ENCODE peak calls at places on chromosomes 12 and 14, in ten cellular contexts. O, P, R, C, L, K, J, H, M and A are unnamed samples.

GRCh38 chr14:89336338-89336737 is 80.7 kb downstream of the FOXN3 start:
- DNase-seq in O (no peak), P (no peak), R (no peak), C (no peak), L (peak; percentile 44), K (no peak), J (no peak), H (no peak), M (no peak), A (peak; percentile 23)

GRCh38 chr12:119334459-119335170 is at the start of gene CCDC60:
- DNase-seq in O (no peak), P (no peak), R (no peak), C (no peak), L (no peak), K (peak; percentile 22), J (no peak), H (no peak), M (no peak), A (no peak)

GRCh38 chr12:105077435-105077834 is 6.8 kb downstream of the ALDH1L2 start:
- DNase-seq in O (no peak), P (no peak), R (no peak), C (no peak), L (no peak), K (no peak), J (no peak), H (no peak), M (no peak), A (no peak)

GRCh38 chr12:107992870-107993451 is 136.1 kb upstream of the WSCD2 start:
- DNase-seq in O (no peak), P (no peak), R (peak; percentile 9), C (no peak), L (peak; percentile 69), K (peak; percentile 16), J (no peak), H (no peak), M (peak; percentile 18), A (peak; percentile 64)

GRCh38 chr14:99320105-99320572 is 48.1 kb upstream of the BCL11B start:
- DNase-seq in O (peak; percentile 14), P (peak; percentile 83), R (peak; percentile 78), C (no peak), L (peak; percentile 71), K (peak; percentile 36), J (peak; percentile 87), H (no peak), M (peak; percentile 8), A (peak; percentile 72)

GRCh38 chr12:91994208-91994797 is 151.3 kb downstream of the BTG1 start:
- DNase-seq in O (no peak), P (no peak), R (no peak), C (no peak), L (no peak), K (no peak), J (no peak), H (no peak), M (no peak), A (no peak)

GRCh38 chr12:47652491-47653234 is 53.2 kb downstream of the RPAP3 start:
- DNase-seq in O (no peak), P (no peak), R (no peak), C (no peak), L (peak; percentile 12), K (no peak), J (no peak), H (no peak), M (no peak), A (peak; percentile 41)

GRCh38 chr12:117105902-117106301 is 6.7 kb upstream of the TESC start:
- DNase-seq in O (peak; percentile 66), P (no peak), R (no peak), C (peak; percentile 6), L (no peak), K (no peak), J (no peak), H (no peak), M (no peak), A (no peak)

GRCh38 chr14:97299661-97300060 is 502.5 kb downstream of the VRK1 start:
- DNase-seq in O (no peak), P (no peak), R (no peak), C (no peak), L (no peak), K (no peak), J (no peak), H (no peak), M (no peak), A (no peak)

GRCh38 chr14:73245401-73246325 is 8.4 kb downstream of the PAPLN start:
- DNase-seq in O (no peak), P (peak; percentile 68), R (no peak), C (peak; percentile 70), L (no peak), K (peak; percentile 46), J (peak; percentile 95), H (no peak), M (no peak), A (peak; percentile 71)

GRCh38 chr12:80709811-80710726 is 2.6 kb downstream of the MYF6 start:
- DNase-seq in O (no peak), P (no peak), R (peak; percentile 15), C (no peak), L (peak; percentile 27), K (no peak), J (no peak), H (no peak), M (no peak), A (peak; percentile 25)

GRCh38 chr14:77965919-77966435 is 166.1 kb downstream of the ADCK1 start:
- DNase-seq in O (no peak), P (peak; percentile 53), R (no peak), C (no peak), L (peak; percentile 42), K (peak; percentile 19), J (peak; percentile 76), H (no peak), M (peak; percentile 8), A (peak; percentile 75)

GRCh38 chr14:72532686-72533454 is 361.0 kb downstream of the DPF3 start:
- DNase-seq in O (no peak), P (no peak), R (no peak), C (no peak), L (no peak), K (no peak), J (no peak), H (no peak), M (no peak), A (no peak)

GRCh38 chr12:115341442-115341841 is 657.5 kb upstream of the TBX3 start:
- DNase-seq in O (peak; percentile 75), P (no peak), R (peak; percentile 67), C (peak; percentile 84), L (peak; percentile 90), K (peak; percentile 57), J (no peak), H (peak; percentile 95), M (peak; percentile 100), A (no peak)

GRCh38 chr12:6426882-6427671 is 17.7 kb upstream of the CD27 start:
- DNase-seq in O (no peak), P (no peak), R (no peak), C (no peak), L (no peak), K (no peak), J (peak; percentile 92), H (no peak), M (no peak), A (peak; percentile 22)

GRCh38 chr12:114866331-114866730 is 182.4 kb upstream of the TBX3 start:
- DNase-seq in O (no peak), P (no peak), R (no peak), C (no peak), L (no peak), K (no peak), J (no peak), H (no peak), M (no peak), A (no peak)

GRCh38 chr14:104132981-104133380 is 5.4 kb upstream of the KIF26A start:
- DNase-seq in O (no peak), P (no peak), R (no peak), C (peak; percentile 25), L (no peak), K (no peak), J (peak; percentile 53), H (peak; percentile 41), M (no peak), A (no peak)

GRCh38 chr12:105706973-105707334 is 376.5 kb downstream of the C12orf75 start:
- DNase-seq in O (no peak), P (no peak), R (no peak), C (no peak), L (no peak), K (no peak), J (no peak), H (no peak), M (no peak), A (no peak)

GRCh38 chr12:93946542-93947150 is 201.7 kb upstream of the PLXNC1 start:
- DNase-seq in O (no peak), P (no peak), R (no peak), C (no peak), L (no peak), K (no peak), J (no peak), H (no peak), M (peak; percentile 56), A (no peak)

GRCh38 chr12:1797011-1797901 is 23.1 kb upstream of the LRTM2 start:
- DNase-seq in O (no peak), P (no peak), R (no peak), C (peak; percentile 75), L (no peak), K (peak; percentile 47), J (peak; percentile 95), H (peak; percentile 82), M (no peak), A (peak; percentile 86)
- TF ChIP-seq POLR2A in O (peak; percentile 29), P (no peak), R (no peak), C (no peak), L (no peak), K (peak; percentile 15), J (no peak), H (no peak), M (no peak), A (peak; percentile 32)

GRCh38 chr14:68599896-68600620 is 192.8 kb downstream of the ZFP36L1 start:
- DNase-seq in O (no peak), P (no peak), R (no peak), C (no peak), L (no peak), K (no peak), J (no peak), H (no peak), M (no peak), A (no peak)
- TF ChIP-seq POLR2A in O (no peak), P (no peak), R (no peak), C (no peak), L (no peak), K (no peak), J (no peak), H (no peak), M (no peak), A (no peak)

DNA sequence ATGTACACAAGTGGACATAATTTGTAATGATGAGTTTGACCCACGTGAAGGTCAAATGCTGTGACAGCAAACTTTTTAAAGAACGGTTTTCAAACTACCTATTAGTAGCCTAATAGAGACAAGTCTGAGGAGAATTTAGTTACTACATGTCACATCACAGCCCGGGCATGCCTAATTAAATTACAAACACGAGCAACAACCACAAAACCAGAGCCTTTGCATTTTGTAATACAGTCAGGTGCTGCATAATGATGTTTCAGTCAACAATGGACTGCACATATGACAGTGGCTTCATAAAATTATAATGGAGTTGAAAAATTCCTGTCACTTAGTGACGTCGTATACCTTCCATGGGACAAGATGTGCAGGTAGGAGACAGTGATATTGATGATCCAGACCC is 274.5 kb downstream of the DACT1 start:
- DNase-seq in O (no peak), P (no peak), R (no peak), C (no peak), L (no peak), K (no peak), J (no peak), H (no peak), M (no peak), A (no peak)
- TF ChIP-seq POLR2A in O (no peak), P (no peak), R (no peak), C (no peak), L (no peak), K (no peak), J (no peak), H (no peak), M (no peak), A (no peak)

GRCh38 chr14:58239259-58240210 is 5.1 kb upstream of the PSMA3 start:
- DNase-seq in O (peak; percentile 73), P (no peak), R (no peak), C (peak; percentile 67), L (peak; percentile 67), K (peak; percentile 86), J (peak; percentile 87), H (peak; percentile 88), M (peak; percentile 64), A (peak; percentile 65)
- TF ChIP-seq POLR2A in O (no peak), P (peak; percentile 19), R (no peak), C (no peak), L (no peak), K (no peak), J (no peak), H (no peak), M (no peak), A (no peak)